ENCODE peak calls at places on chromosomes 12 and 14, in six cellular contexts. V, W, T, O, K and J are unnamed samples.

GRCh38 chr12:8630131-8630530 is 17.5 kb upstream of the AICDA start:
- DNase-seq in V (no peak), W (no peak), T (no peak), O (no peak), K (no peak), J (no peak)

GRCh38 chr12:108457006-108457733 is 57.9 kb upstream of the FICD start:
- DNase-seq in V (no peak), W (no peak), T (peak), O (peak), K (peak), J (no peak)

GRCh38 chr14:54223978-54224377 is 172.8 kb upstream of the CDKN3 start:
- DNase-seq in V (no peak), W (no peak), T (no peak), O (no peak), K (no peak), J (no peak)

GRCh38 chr12:123384994-123385376 is 1.1 kb downstream of the KMT5A start:
- DNase-seq in V (no peak), W (no peak), T (no peak), O (peak), K (peak), J (no peak)

GRCh38 chr12:77696183-77696582 is 134.5 kb upstream of the NAV3 start:
- DNase-seq in V (no peak), W (no peak), T (no peak), O (no peak), K (no peak), J (no peak)

GRCh38 chr12:11752403-11753150 is 103.1 kb downstream of the ETV6 start:
- DNase-seq in V (no peak), W (no peak), T (no peak), O (no peak), K (no peak), J (no peak)

GRCh38 chr14:72588521-72588920 is 305.4 kb downstream of the DPF3 start:
- DNase-seq in V (no peak), W (no peak), T (no peak), O (no peak), K (no peak), J (no peak)

GRCh38 chr12:64528616-64529015 is 76.7 kb downstream of the TBK1 start:
- DNase-seq in V (no peak), W (no peak), T (no peak), O (peak), K (no peak), J (no peak)

GRCh38 chr14:39426605-39427004 is 5.6 kb downstream of the FBXO33 start:
- DNase-seq in V (no peak), W (peak), T (no peak), O (peak), K (peak), J (no peak)

GRCh38 chr12:127014079-127014478 is 1252.9 kb upstream of the TMEM132C start:
- DNase-seq in V (no peak), W (no peak), T (no peak), O (no peak), K (no peak), J (no peak)

GRCh38 chr12:26422839-26423398 is 227.5 kb downstream of the SSPN start:
- DNase-seq in V (no peak), W (no peak), T (no peak), O (no peak), K (no peak), J (no peak)

GRCh38 chr12:20142295-20142694 is 226.0 kb upstream of the PDE3A start:
- DNase-seq in V (no peak), W (no peak), T (no peak), O (no peak), K (no peak), J (no peak)

GRCh38 chr12:96047151-96047620 is 11.8 kb upstream of the LTA4H start:
- DNase-seq in V (no peak), W (no peak), T (no peak), O (no peak), K (no peak), J (no peak)

GRCh38 chr12:19003987-19004619 is 125.4 kb upstream of the PLEKHA5 start:
- DNase-seq in V (no peak), W (no peak), T (no peak), O (no peak), K (no peak), J (no peak)

DNA sequence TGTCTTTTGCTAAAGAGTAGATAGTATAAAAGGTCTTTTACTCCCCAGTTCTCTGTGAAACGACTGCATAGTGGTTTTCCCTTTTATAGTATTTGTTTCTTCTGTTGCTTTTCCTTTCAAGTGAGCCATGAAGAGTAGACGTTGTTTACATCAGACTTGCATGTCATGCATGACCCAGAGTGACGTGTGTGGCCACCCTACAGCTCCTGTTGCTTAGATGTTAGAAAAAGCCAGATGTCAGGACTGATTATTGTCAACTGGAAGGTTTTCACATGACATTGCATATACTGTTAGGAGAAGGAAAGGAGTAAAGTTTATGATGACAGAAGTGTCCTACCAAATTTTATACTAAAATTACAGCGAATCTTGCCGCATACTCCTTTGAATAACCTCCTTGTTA is 1.3 kb upstream of the RD3L start:
- DNase-seq in V (no peak), W (no peak), T (no peak), O (peak), K (no peak), J (no peak)
- TF ChIP-seq CTCF in V (no peak), W (no peak), T (no peak), O (no peak), K (no peak), J (no peak)

GRCh38 chr14:61774861-61775260 is 12.6 kb downstream of the SNAPC1 start:
- DNase-seq in V (no peak), W (no peak), T (no peak), O (peak), K (no peak), J (no peak)

DNA sequence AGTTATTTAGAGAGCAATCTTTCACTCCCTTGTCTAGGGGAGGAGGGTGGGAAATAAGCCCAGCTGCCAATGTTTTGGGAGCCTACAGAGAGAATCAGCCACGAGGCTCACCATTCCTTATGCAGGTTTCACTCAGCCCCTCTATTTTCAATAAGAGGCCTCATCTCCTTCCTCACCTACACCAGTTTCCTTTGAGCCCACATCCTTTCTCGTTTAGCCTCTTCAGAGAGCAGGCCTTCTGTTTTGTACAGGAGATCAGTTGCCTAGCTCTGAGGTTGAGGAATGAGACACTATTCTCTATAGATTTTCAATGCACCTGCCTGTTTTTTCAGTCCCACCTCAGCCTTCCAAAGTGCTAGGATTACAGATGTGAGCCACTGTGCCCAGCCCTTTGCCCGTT is 17.9 kb downstream of the SNAPC1 start:
- DNase-seq in V (no peak), W (no peak), T (no peak), O (no peak), K (no peak), J (no peak)
- H3K4me3 ChIP-seq in V (no peak), W (no peak), T (no peak), O (no peak), K (no peak), J (no peak)

GRCh38 chr12:46005151-46005797 is 14.9 kb upstream of the SCAF11 start:
- DNase-seq in V (no peak), W (no peak), T (no peak), O (peak), K (peak), J (no peak)
- TF ChIP-seq CTCF in V (peak), W (peak), T (no peak), O (peak), K (peak), J (no peak)

DNA sequence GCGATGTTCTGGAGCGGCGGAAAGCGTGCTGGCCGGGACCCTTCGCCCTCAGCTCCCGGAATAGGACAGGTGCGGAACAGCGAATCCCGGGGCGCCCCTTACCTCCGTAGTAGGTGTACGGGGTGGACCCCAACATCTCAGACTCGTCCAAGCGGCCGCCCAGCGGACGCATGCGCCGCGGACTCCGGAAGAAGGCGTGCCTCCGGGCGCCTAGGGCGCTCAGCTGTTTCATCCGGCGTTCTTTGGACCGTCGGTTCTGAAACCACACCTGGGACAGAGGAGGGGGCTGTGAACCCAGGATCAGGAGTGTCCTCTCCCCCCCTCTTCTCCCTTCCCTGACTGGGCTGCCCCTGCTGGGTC is 4.5 kb downstream of the LHX5 start:
- DNase-seq in V (no peak), W (no peak), T (no peak), O (no peak), K (no peak), J (no peak)
- H3K4me3 ChIP-seq in V (peak), W (peak), T (peak), O (peak), K (peak), J (peak)

GRCh38 chr12:92928962-92929915 is at the start of gene EEA1:
- DNase-seq in V (peak), W (peak), T (peak), O (peak), K (peak), J (peak)
- TF ChIP-seq CTCF in V (no peak), W (no peak), T (no peak), O (peak), K (no peak), J (no peak)

GRCh38 chr12:54300732-54301427 is at the start of gene NFE2:
- DNase-seq in V (peak), W (no peak), T (no peak), O (peak), K (peak), J (no peak)

GRCh38 chr12:54300267-54300731 is 516 bp downstream of the NFE2 start:
- DNase-seq in V (no peak), W (no peak), T (no peak), O (no peak), K (no peak), J (no peak)

GRCh38 chr12:54298904-54299303 is 1.9 kb downstream of the NFE2 start:
- DNase-seq in V (no peak), W (no peak), T (no peak), O (no peak), K (no peak), J (no peak)

GRCh38 chr12:54299515-54300266 is 1.1 kb downstream of the NFE2 start:
- DNase-seq in V (no peak), W (no peak), T (no peak), O (no peak), K (no peak), J (no peak)

DNA sequence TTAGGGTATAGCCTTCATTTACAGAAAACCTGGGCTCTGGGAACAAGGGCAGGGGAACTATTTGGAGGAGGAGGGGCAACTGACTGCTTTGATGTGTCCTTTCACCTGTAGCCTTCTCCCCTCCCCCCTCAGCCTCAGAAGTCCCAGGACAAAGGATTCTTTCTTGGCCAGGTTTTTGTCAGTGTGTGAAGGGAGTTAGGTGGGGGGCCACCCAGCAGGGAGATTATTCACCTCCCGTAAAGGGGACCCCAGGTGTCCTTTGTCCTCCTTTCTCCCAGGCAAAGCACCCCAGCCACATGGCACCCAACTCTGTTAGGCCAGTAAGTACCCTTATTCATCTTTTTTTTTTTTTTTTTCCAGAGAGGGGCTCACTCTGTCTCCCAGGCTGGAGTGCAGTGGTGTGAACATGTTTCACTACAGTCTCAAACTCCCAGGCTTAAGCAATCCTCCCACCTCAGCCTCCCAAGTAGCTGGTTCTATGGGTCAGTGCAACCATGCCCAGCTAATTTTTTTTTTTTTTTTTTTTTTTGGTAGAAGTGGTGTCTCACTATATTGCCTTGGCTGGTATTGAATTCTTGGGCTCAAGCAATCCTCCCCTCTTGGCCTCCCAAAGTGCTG is 722 bp upstream of the NFE2 start:
- DNase-seq in V (no peak), W (no peak), T (no peak), O (no peak), K (no peak), J (no peak)
- H3K4me3 ChIP-seq in V (no peak), W (no peak), T (peak), O (no peak), K (no peak), J (no peak)

DNA sequence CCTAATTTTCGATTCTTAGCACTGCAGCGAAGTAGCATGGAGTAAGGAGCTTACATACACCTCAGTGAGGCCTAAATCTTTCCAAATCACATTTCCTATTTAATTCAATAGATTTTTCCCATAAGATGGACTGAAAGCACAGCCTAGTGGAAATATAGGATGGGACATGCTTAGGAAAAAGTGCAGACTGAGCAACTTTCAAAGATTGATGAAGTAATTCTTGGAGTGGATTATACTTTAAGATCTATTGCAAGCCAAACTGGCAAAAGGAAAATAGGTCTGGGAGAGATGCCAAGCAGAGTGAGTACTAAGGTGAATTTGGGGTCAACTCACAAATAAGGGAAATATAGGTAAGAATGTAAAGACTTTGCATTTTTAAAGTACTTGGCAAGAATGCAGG is 170.3 kb upstream of the FOXG1 start:
- DNase-seq in V (no peak), W (no peak), T (no peak), O (no peak), K (peak), J (no peak)
- TF ChIP-seq CTCF in V (no peak), W (no peak), T (no peak), O (no peak), K (peak), J (no peak)